ENCODE peak calls at places on chromosomes 1 and 21, in four cellular contexts. R is OCI-LY7; V is MM.1S; O is CD4-positive, CD25-positive, alpha-beta regulatory T cell. Q is an unnamed sample. For H3K4me1, the result is how much of the 10 kb centered on the place peaks cover.

GRCh38 chr1:199029855-199030254 is 391.0 kb downstream of the PTPRC start:
- DNase-seq in R (no peak), V (no peak), O (no peak), Q (no peak)

GRCh38 chr1:219304227-219305226 is 130.8 kb downstream of the LYPLAL1 start:
- DNase-seq in R (no peak), V (no peak), O (no peak), Q (no peak)

GRCh38 chr1:48208652-48209051 is 13.9 kb upstream of the SLC5A9 start:
- DNase-seq in R (no peak), V (no peak), O (no peak), Q (no peak)

GRCh38 chr1:183877321-183877720 is 72.4 kb downstream of the RGL1 start:
- DNase-seq in R (no peak), V (no peak), O (no peak), Q (no peak)

GRCh38 chr1:12604114-12604874 is 13.7 kb downstream of the DHRS3 start:
- DNase-seq in R (no peak), V (no peak), O (peak), Q (peak)

GRCh38 chr1:208526726-208527125 is 282.5 kb upstream of the PLXNA2 start:
- DNase-seq in R (no peak), V (no peak), O (no peak), Q (no peak)

GRCh38 chr1:171736204-171736603 is 5.7 kb downstream of the VAMP4 start:
- DNase-seq in R (no peak), V (no peak), O (no peak), Q (no peak)

GRCh38 chr1:15326691-15327530 is 79.9 kb downstream of the FHAD1 start:
- DNase-seq in R (no peak), V (no peak), O (no peak), Q (no peak)

GRCh38 chr1:72060466-72060865 is 221.9 kb downstream of the NEGR1 start:
- DNase-seq in R (no peak), V (no peak), O (no peak), Q (no peak)

GRCh38 chr1:226409392-226409791 is 1.5 kb upstream of the PARP1 start:
- DNase-seq in R (no peak), V (no peak), O (no peak), Q (no peak)

GRCh38 chr1:201593200-201593828 is 54.4 kb downstream of the NAV1 start:
- DNase-seq in R (no peak), V (no peak), O (no peak), Q (no peak)

GRCh38 chr1:226945858-226946245 is 5.8 kb downstream of the COQ8A start:
- DNase-seq in R (no peak), V (no peak), O (no peak), Q (no peak)

GRCh38 chr21:14543983-14544382 is 2.1 kb downstream of the SAMSN1 start:
- DNase-seq in R (no peak), V (no peak), O (no peak), Q (no peak)

GRCh38 chr1:206631085-206631509 is 4.2 kb upstream of the DYRK3 start:
- DNase-seq in R (peak), V (peak), O (peak), Q (no peak)

GRCh38 chr1:81803423-81804103 is 2.8 kb downstream of the ADGRL2 start:
- DNase-seq in R (no peak), V (no peak), O (no peak), Q (no peak)

GRCh38 chr1:41713557-41714327 is 205.0 kb downstream of the HIVEP3 start:
- DNase-seq in R (no peak), V (no peak), O (no peak), Q (no peak)

GRCh38 chr1:180501865-180502360 is 464 bp downstream of the ACBD6 start:
- DNase-seq in R (peak), V (peak), O (no peak), Q (no peak)

GRCh38 chr1:223214272-223214807 is 71.3 kb upstream of the TLR5 start:
- DNase-seq in R (no peak), V (no peak), O (no peak), Q (no peak)

GRCh38 chr21:44816761-44817505 is 929 bp downstream of the SUMO3 start:
- DNase-seq in R (no peak), V (no peak), O (no peak), Q (no peak)

GRCh38 chr1:41353744-41354143 is 7.5 kb upstream of the FOXO6 start:
- DNase-seq in R (no peak), V (peak), O (no peak), Q (no peak)

GRCh38 chr1:213759359-213760181 is 228.2 kb upstream of the PROX1 start:
- DNase-seq in R (no peak), V (no peak), O (no peak), Q (no peak)

GRCh38 chr21:17446737-17447136 is 66.1 kb upstream of the CXADR start:
- DNase-seq in R (no peak), V (no peak), O (no peak), Q (no peak)

DNA sequence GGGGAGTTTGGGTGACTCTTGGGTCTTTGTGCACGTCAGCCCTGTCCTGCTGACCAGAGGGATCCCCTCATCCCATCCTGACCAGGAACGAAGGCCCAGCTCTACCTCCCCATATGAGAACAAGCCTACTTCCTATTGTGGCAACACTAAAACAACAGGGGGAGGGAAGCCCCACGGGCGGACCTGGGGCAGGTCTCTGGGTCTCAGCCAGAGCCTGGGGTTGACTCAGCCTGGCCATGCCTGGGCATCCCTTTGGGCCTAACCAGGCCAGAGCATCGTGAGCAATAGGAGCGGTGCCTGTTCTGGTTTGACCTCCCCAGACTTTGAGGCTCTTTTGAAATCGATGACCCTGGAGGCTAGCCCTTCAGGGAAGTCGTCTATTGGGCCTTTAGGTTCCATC is 16.8 kb downstream of the RPS6KA1 start:
- DNase-seq in R (no peak), V (no peak), O (no peak), Q (no peak)
- H3K4me3 ChIP-seq in R (peak), V (peak), O (peak), Q (peak)

GRCh38 chr1:1067284-1068076 is 6.6 kb downstream of the RNF223 start:
- DNase-seq in R (no peak), V (no peak), O (no peak), Q (no peak)

GRCh38 chr1:1068077-1068373 is 6.1 kb downstream of the RNF223 start:
- DNase-seq in R (no peak), V (no peak), O (no peak), Q (no peak)

GRCh38 chr1:1069061-1069710 is 4.9 kb downstream of the RNF223 start:
- DNase-seq in R (peak), V (peak), O (peak), Q (peak)

GRCh38 chr1:1069711-1070676 is 4.1 kb downstream of the RNF223 start:
- DNase-seq in R (peak), V (no peak), O (no peak), Q (peak)

DNA sequence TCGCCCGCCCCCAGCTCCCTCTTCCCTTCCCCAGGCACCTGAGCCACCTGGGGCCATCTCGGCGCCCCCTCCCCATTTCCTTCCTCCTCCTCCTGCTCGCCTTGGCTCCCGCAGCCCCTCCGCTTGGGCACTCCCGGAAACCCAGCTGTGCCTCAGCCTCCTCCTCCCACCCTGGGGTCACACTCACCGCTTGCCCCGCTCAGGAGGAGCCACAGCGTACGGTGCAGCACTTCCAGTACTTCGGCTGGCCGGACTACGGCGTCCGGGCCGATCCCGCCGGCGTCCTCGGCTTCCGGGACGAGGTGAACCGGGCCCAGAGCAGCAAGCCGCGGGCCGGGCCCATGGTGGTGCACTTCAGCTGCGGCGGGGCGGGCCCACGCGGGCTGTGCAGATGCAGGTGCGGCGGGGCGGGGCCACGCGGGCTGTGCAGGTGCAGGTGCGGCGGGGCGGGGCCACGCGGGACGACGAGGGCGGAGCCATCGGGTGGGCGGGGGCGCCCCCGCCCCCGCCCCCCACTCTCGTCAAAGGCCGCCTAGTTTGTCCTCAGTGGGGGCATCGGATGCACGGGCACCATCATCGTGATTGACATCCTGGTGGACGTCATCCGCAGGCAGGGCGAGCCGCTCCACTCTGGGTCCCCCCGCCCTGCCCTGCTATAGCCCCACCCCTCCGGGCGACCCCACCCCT is 5.6 kb downstream of the RNF223 start:
- DNase-seq in R (peak), V (peak), O (peak), Q (peak)
- H3K27ac ChIP-seq in R (no peak), V (no peak), O (peak), Q (peak)

GRCh38 chr1:37471345-37472231 is 2.8 kb upstream of the ZC3H12A start:
- DNase-seq in R (no peak), V (no peak), O (no peak), Q (no peak)

GRCh38 chr1:37472994-37473393 is 1.4 kb upstream of the ZC3H12A start:
- DNase-seq in R (no peak), V (no peak), O (no peak), Q (no peak)

GRCh38 chr1:37474051-37474696 is at the start of gene ZC3H12A:
- DNase-seq in R (peak), V (peak), O (peak), Q (peak)

GRCh38 chr1:37473431-37474050 is 839 bp upstream of the ZC3H12A start:
- DNase-seq in R (peak), V (no peak), O (peak), Q (peak)

DNA sequence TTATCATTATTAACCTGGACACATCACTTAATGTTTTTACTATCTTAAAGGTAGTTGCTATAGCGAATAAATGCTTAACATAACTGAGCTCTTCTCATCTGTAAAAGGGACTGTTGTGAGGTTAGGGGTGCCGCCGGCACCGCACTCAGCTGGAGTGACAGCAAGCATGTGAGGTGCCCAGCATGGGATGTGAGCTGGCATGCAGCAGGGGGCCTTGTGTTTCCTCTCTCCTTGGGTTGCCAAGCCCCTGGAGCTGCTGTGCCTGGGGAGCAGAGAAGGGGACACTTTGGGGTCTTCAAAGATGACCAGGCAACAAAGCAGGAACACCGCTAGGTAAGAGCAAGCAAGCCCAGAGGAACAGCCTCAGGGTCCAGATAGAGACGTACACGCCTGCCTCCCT is 2.1 kb upstream of the ZC3H12A start:
- DNase-seq in R (no peak), V (no peak), O (no peak), Q (no peak)
- H3K4me1 ChIP-seq in R (under half), V (under half), O (under half), Q (under half)

GRCh38 chr1:185312361-185312760 is 4.7 kb downstream of the IVNS1ABP start:
- DNase-seq in R (no peak), V (no peak), O (no peak), Q (no peak)
- H3K4me3 ChIP-seq in R (no peak), V (no peak), O (peak), Q (no peak)

GRCh38 chr1:10764296-10764798 is 32.1 kb downstream of the CASZ1 start:
- DNase-seq in R (no peak), V (no peak), O (no peak), Q (no peak)

GRCh38 chr1:10762153-10762523 is 34.3 kb downstream of the CASZ1 start:
- DNase-seq in R (no peak), V (no peak), O (no peak), Q (no peak)

GRCh38 chr1:10760566-10761502 is 35.6 kb downstream of the CASZ1 start:
- DNase-seq in R (no peak), V (no peak), O (no peak), Q (no peak)

GRCh38 chr1:10761503-10762152 is 34.8 kb downstream of the CASZ1 start:
- DNase-seq in R (peak), V (no peak), O (no peak), Q (peak)

GRCh38 chr1:10762875-10763274 is 33.6 kb downstream of the CASZ1 start:
- DNase-seq in R (no peak), V (no peak), O (no peak), Q (no peak)
- H3K27ac ChIP-seq in R (no peak), V (no peak), O (no peak), Q (no peak)

DNA sequence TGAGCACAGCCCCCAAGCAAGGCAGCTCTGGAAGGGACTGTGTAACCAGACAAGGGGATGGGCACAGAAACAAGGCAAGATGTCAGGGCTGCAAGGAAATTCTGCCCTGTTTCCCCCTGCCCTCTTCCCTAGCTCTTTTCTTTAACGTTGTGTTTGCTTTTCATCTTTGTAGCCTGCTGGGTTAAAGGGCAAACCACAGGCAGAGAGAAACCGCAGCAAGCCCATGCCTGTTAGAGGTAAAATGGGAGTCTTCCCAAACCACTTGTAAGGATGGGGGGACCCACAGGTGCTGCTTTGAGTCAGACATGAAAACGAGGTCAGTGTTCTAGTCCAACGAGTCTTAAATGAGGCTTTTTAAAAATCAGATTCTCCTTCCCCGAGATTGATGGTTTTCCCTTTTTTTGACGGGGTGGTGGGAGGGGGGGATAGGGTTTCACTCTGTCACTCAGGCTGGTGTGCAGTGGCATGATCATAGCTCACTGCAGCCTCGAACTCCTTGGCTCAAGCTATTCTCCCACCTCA is 13.3 kb downstream of the TGFBR3 start:
- DNase-seq in R (no peak), V (no peak), O (no peak), Q (peak)
- H3K4me1 ChIP-seq in R (under half), V (under half), O (under half), Q (half or more)

GRCh38 chr1:73674945-73675561 is 522.9 kb downstream of the LRRIQ3 start:
- DNase-seq in R (peak), V (peak), O (no peak), Q (no peak)
- H3K4me3 ChIP-seq in R (no peak), V (no peak), O (no peak), Q (no peak)

GRCh38 chr1:24803220-24803619 is 58.0 kb downstream of the CLIC4 start:
- DNase-seq in R (no peak), V (no peak), O (no peak), Q (no peak)

GRCh38 chr1:24801169-24801568 is 55.9 kb downstream of the CLIC4 start:
- DNase-seq in R (peak), V (no peak), O (no peak), Q (no peak)

GRCh38 chr1:24805534-24806301 is 60.5 kb downstream of the CLIC4 start:
- DNase-seq in R (no peak), V (no peak), O (no peak), Q (no peak)

GRCh38 chr1:24806588-24806987 is 61.3 kb downstream of the CLIC4 start:
- DNase-seq in R (no peak), V (no peak), O (no peak), Q (no peak)

DNA sequence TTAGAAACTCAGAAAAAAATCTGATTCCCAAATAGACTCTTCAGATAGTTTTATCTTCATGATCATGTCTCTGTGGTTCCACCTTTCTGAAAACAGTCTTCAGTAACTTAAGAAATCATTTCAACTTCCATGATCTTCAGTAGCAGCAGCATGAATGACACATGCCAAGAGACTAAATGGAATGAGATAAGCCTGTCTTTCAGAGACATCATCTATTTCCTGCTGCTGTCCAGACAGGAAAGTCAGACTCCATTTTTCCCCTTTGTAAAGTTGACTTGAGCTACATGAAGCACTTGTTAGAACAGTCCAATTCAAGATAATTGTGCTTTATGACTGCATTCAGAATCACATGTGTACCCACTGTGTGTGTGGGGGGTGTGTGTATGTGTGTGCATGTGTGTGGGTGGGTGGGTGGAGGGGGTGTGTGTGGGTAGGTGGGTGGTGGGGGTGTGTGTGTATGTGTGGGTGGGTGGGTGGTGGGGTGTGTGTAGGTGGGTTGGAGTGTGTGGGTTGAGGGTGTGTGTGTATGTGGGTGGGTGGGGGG is 58.8 kb downstream of the CLIC4 start:
- DNase-seq in R (no peak), V (no peak), O (no peak), Q (no peak)
- H3K27ac ChIP-seq in R (no peak), V (no peak), O (no peak), Q (no peak)